ENCODE peak calls at places on chromosomes 5 and 9, in seven cellular contexts. F, A, W, M, I, C and E are unnamed samples.

GRCh38 chr9:101375546-101375945 is 9.3 kb downstream of the BAAT start:
- DNase-seq in F (no peak), A (no peak), W (no peak), M (no peak), I (no peak), C (no peak), E (no peak)

GRCh38 chr5:140011297-140011802 is 31.7 kb downstream of the NRG2 start:
- DNase-seq in F (no peak), A (no peak), W (peak), M (no peak), I (no peak), C (no peak), E (no peak)

GRCh38 chr5:168620807-168621206 is 41.6 kb upstream of the PANK3 start:
- DNase-seq in F (no peak), A (no peak), W (no peak), M (no peak), I (no peak), C (no peak), E (no peak)

GRCh38 chr5:38707352-38708324 is 138.2 kb upstream of the OSMR start:
- DNase-seq in F (no peak), A (no peak), W (no peak), M (no peak), I (no peak), C (no peak), E (no peak)

GRCh38 chr9:445033-445432 is 230.4 kb downstream of the DOCK8 start:
- DNase-seq in F (no peak), A (no peak), W (peak), M (no peak), I (peak), C (no peak), E (no peak)

GRCh38 chr9:89564257-89564878 is 40.4 kb upstream of the GADD45G start:
- DNase-seq in F (peak), A (no peak), W (peak), M (no peak), I (no peak), C (no peak), E (no peak)

GRCh38 chr5:34957857-34958690 is 28.7 kb downstream of the DNAJC21 start:
- DNase-seq in F (peak), A (no peak), W (peak), M (no peak), I (no peak), C (no peak), E (no peak)

GRCh38 chr9:122135529-122135859 is 24.1 kb downstream of the NDUFA8 start:
- DNase-seq in F (no peak), A (no peak), W (no peak), M (no peak), I (no peak), C (no peak), E (no peak)

GRCh38 chr5:141848771-141849370 is 29.3 kb downstream of the PCDH1 start:
- DNase-seq in F (no peak), A (peak), W (peak), M (no peak), I (peak), C (no peak), E (peak)

GRCh38 chr5:139186293-139186692 is 11.9 kb downstream of the SIL1 start:
- DNase-seq in F (no peak), A (no peak), W (no peak), M (no peak), I (no peak), C (no peak), E (no peak)

GRCh38 chr9:98419260-98419603 is 163.8 kb upstream of the TBC1D2 start:
- DNase-seq in F (no peak), A (no peak), W (no peak), M (no peak), I (no peak), C (no peak), E (no peak)

GRCh38 chr9:21294325-21294724 is 10.8 kb downstream of the IFNA5 start:
- DNase-seq in F (no peak), A (no peak), W (peak), M (no peak), I (no peak), C (no peak), E (no peak)

GRCh38 chr5:159695741-159696294 is 220.5 kb upstream of the ADRA1B start:
- DNase-seq in F (no peak), A (no peak), W (no peak), M (no peak), I (no peak), C (no peak), E (no peak)

GRCh38 chr9:468766-469496 is 254.3 kb downstream of the DOCK8 start:
- DNase-seq in F (no peak), A (no peak), W (no peak), M (no peak), I (no peak), C (peak), E (no peak)

GRCh38 chr5:149486726-149487635 is 64.3 kb downstream of the CSNK1A1 start:
- DNase-seq in F (no peak), A (no peak), W (peak), M (no peak), I (no peak), C (no peak), E (no peak)

GRCh38 chr5:128305341-128305740 is 221.8 kb downstream of the SLC12A2 start:
- DNase-seq in F (no peak), A (no peak), W (no peak), M (no peak), I (no peak), C (no peak), E (no peak)

GRCh38 chr5:52139888-52140580 is 647.7 kb upstream of the ITGA1 start:
- DNase-seq in F (no peak), A (no peak), W (no peak), M (no peak), I (no peak), C (no peak), E (no peak)

GRCh38 chr9:18791074-18791473 is 241.9 kb downstream of the SAXO1 start:
- DNase-seq in F (peak), A (no peak), W (peak), M (no peak), I (no peak), C (no peak), E (no peak)

GRCh38 chr5:1643651-1644392 is 120.1 kb upstream of the LPCAT1 start:
- DNase-seq in F (no peak), A (no peak), W (no peak), M (no peak), I (no peak), C (no peak), E (no peak)